ENCODE peak calls at places on chromosome 14, in ten cellular contexts. E is upper lobe of right lung, Q is tibial nerve, R is WTC11, A is CD14-positive monocyte, J is GM12865, U is suprapubic skin, X is lung, Y is OCI-LY7, P is esophagus squamous epithelium. N is an unnamed sample.

GRCh38 chr14:104299993-104300761 is 161.8 kb downstream of the KIF26A start:
- DNase-seq in P (no peak), Q (peak; percentile 8), A (peak; percentile 43), U (no peak), J (no peak), Y (no peak), X (no peak), R (no peak), E (no peak), N (no peak)

GRCh38 chr14:35342160-35343010 is 50.2 kb downstream of the PSMA6 start:
- DNase-seq in X (no peak), R (no peak), E (no peak), Q (no peak), A (no peak), J (no peak), U (no peak), Y (no peak), P (no peak), N (no peak)

GRCh38 chr14:94380225-94381148 is 7.9 kb downstream of the SERPINA1 start:
- DNase-seq in U (no peak), A (no peak), J (no peak), Y (no peak), R (no peak), Q (no peak), X (no peak), P (no peak), E (no peak), N (no peak)

GRCh38 chr14:33530358-33530757 is 420.5 kb downstream of the EGLN3 start:
- DNase-seq in R (no peak), E (no peak), J (peak; percentile 5), P (no peak), U (no peak), A (no peak), X (no peak), Y (no peak), Q (no peak), N (no peak)

GRCh38 chr14:78606111-78606510 is 435.9 kb downstream of the NRXN3 start:
- DNase-seq in E (no peak), U (no peak), X (no peak), P (no peak), Y (no peak), A (no peak), Q (no peak), R (no peak), J (no peak), N (no peak)

GRCh38 chr14:22886500-22887259 is 3.7 kb downstream of the REM2 start:
- DNase-seq in X (peak; percentile 84), P (no peak), R (peak; percentile 80), A (no peak), Q (peak; percentile 29), J (peak; percentile 95), E (peak; percentile 93), U (peak; percentile 88), Y (peak; percentile 86), N (peak; percentile 63)

GRCh38 chr14:24321212-24321975 is 10.1 kb downstream of the LTB4R start:
- DNase-seq in R (peak; percentile 42), P (no peak), U (no peak), Q (no peak), Y (no peak), E (no peak), X (no peak), A (no peak), J (no peak), N (no peak)

GRCh38 chr14:101977311-101978071 is 13.1 kb downstream of the DYNC1H1 start:
- DNase-seq in R (no peak), P (no peak), U (no peak), Q (no peak), E (no peak), Y (no peak), A (no peak), J (no peak), X (no peak), N (no peak)

GRCh38 chr14:90656986-90657385 is 159.2 kb downstream of the TTC7B start:
- DNase-seq in E (no peak), P (no peak), A (no peak), X (no peak), R (no peak), Q (no peak), Y (no peak), J (no peak), U (no peak), N (no peak)
- TF ChIP-seq CTCF in E (no peak), P (no peak), A (no peak), X (no peak), R (no peak), Q (no peak), Y (no peak), J (no peak), U (no peak), N (no peak)

GRCh38 chr14:57983235-57983634 is 117.3 kb upstream of the SLC35F4 start:
- DNase-seq in P (no peak), Y (no peak), E (no peak), U (no peak), X (no peak), A (no peak), Q (no peak), J (no peak), R (no peak), N (no peak)
- TF ChIP-seq CTCF in P (no peak), Y (no peak), E (no peak), U (no peak), X (no peak), A (no peak), Q (no peak), J (no peak), R (no peak), N (no peak)

DNA sequence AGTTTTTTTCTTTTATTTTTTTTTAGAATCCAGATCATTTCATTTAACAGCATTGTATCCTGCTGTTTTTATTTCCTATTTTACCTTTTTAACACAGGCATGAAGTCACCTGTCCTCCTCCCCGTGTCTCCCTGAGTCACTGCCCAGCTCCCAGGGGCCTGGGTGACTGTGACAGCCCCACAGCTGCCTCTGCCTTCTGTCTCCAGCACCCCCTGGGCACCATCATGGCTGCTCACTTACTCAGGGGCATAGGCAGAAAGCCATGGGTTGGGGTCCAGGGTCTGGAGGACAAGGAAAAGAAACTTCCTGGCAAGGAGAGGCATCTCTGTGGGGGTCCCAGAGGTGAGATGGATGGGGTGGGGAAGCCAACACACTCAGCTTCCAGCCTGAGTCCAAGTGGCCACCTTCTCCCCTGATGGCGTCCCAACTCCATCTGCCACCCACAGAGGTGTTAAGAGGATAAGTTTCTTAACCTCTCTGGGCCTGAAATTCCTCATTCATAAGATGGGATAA is 25.3 kb downstream of the TMEM63C start:
- DNase-seq in E (no peak), P (no peak), Q (no peak), Y (no peak), X (no peak), J (no peak), A (no peak), R (peak; percentile 34), U (no peak), N (no peak)
- TF ChIP-seq CTCF in E (no peak), P (no peak), Q (no peak), Y (peak; percentile 35), X (no peak), J (no peak), A (no peak), R (no peak), U (no peak), N (no peak)

GRCh38 chr14:99441157-99441870 is 39.3 kb downstream of the SETD3 start:
- DNase-seq in Q (no peak), P (no peak), Y (no peak), E (no peak), X (no peak), A (no peak), J (no peak), U (no peak), R (peak; percentile 47), N (no peak)
- TF ChIP-seq CTCF in Q (no peak), P (no peak), Y (no peak), E (no peak), X (no peak), A (no peak), J (no peak), U (no peak), R (no peak), N (no peak)

GRCh38 chr14:51552275-51552674 is 99.4 kb upstream of the FRMD6 start:
- DNase-seq in J (no peak), U (no peak), X (no peak), E (no peak), P (no peak), A (no peak), Y (no peak), R (peak; percentile 19), Q (no peak), N (no peak)
- TF ChIP-seq CTCF in J (no peak), U (no peak), X (no peak), E (no peak), P (no peak), A (no peak), Y (no peak), R (peak; percentile 12), Q (no peak), N (no peak)

DNA sequence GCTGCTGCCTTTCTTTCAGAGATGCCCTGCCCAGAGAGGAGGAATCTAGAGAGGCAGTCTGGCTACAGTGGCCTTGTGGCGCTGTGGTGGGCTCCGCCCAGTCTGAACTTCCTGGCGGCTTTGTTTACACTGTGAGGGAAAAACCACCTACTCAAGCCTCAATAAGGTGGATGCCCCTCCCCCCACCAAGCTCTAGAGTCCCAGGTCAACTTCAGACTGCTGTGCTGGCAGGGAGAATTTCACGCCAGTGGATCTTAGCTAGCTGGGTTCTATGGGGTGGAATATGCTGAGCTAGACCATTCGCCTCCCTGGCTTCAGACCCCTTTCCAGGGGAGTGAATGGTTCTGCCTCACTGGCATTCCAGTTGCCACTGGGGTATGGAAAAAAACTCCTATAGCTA is 25.6 kb downstream of the SPATA7 start:
- DNase-seq in X (no peak), Q (no peak), A (no peak), E (no peak), U (no peak), P (no peak), J (peak; percentile 30), R (peak; percentile 22), Y (no peak), N (no peak)
- TF ChIP-seq CTCF in X (no peak), Q (no peak), A (no peak), E (no peak), U (no peak), P (no peak), J (no peak), R (no peak), Y (no peak), N (no peak)

DNA sequence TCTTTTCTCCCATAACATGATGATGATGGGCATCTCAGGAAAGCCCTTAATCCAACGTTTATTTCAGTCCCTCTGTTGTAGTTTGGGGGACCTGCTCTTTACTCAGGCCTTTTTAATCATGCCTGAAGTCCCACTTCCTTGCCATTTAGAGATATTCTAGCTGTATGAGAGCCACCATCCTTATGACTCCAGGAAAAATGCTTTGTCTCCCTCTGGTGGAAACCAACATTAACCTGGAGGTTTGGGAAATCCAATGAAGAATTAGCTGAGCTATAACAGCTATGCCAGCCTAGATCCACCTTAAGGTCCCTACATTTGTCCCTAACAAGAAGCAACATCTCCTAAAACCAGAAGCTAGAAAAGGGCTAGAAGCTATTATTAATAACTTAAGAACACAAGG is 1399.1 kb downstream of the LRFN5 start:
- DNase-seq in A (no peak), E (no peak), X (no peak), R (no peak), U (no peak), Y (no peak), P (no peak), Q (no peak), J (no peak), N (no peak)
- TF ChIP-seq CTCF in A (no peak), E (no peak), X (no peak), R (no peak), U (no peak), Y (no peak), P (no peak), Q (no peak), J (no peak), N (no peak)

N was measured in natural killer cell.